ENCODE peak calls at places on chromosomes 5 and 9, in four cellular contexts. One of them, this sample, is unnamed.

GRCh38 chr9:38026021-38026809 is 42.8 kb downstream of the SHB start:
- DNase-seq in uterus: peak; percentile 62
- DNase-seq in endothelial cell: peak; percentile 49
- DNase-seq in lower lobe of right lung: no peak
- DNase-seq in this sample: no peak

GRCh38 chr5:90590-91547 is 1.1 kb upstream of the PLEKHG4B start:
- DNase-seq in uterus: no peak
- DNase-seq in endothelial cell: no peak
- DNase-seq in lower lobe of right lung: no peak
- DNase-seq in this sample: no peak

GRCh38 chr9:128420060-128420650 is 502 bp upstream of the CERCAM start:
- DNase-seq in uterus: peak; percentile 80
- DNase-seq in endothelial cell: peak; percentile 81
- DNase-seq in lower lobe of right lung: peak; percentile 81
- DNase-seq in this sample: peak; percentile 67

GRCh38 chr5:154189256-154189818 is 1.2 kb upstream of the GALNT10 start:
- DNase-seq in uterus: no peak
- DNase-seq in endothelial cell: peak; percentile 23
- DNase-seq in lower lobe of right lung: peak; percentile 59
- DNase-seq in this sample: peak; percentile 38

GRCh38 chr9:89592963-89593775 is 11.6 kb upstream of the GADD45G start:
- DNase-seq in uterus: no peak
- DNase-seq in endothelial cell: peak; percentile 33
- DNase-seq in lower lobe of right lung: no peak
- DNase-seq in this sample: no peak

GRCh38 chr9:115193777-115194176 is 75.8 kb upstream of the TNC start:
- DNase-seq in uterus: no peak
- DNase-seq in endothelial cell: no peak
- DNase-seq in lower lobe of right lung: no peak
- DNase-seq in this sample: no peak

GRCh38 chr5:141017943-141018342 is 33.2 kb upstream of the PCDHB1 start:
- DNase-seq in uterus: no peak
- DNase-seq in endothelial cell: no peak
- DNase-seq in lower lobe of right lung: no peak
- DNase-seq in this sample: no peak

GRCh38 chr5:126877011-126877410 is 100.1 kb downstream of the LMNB1 start:
- DNase-seq in uterus: no peak
- DNase-seq in endothelial cell: no peak
- DNase-seq in lower lobe of right lung: no peak
- DNase-seq in this sample: no peak

GRCh38 chr5:179224741-179225140 is 120.5 kb downstream of the ADAMTS2 start:
- DNase-seq in uterus: peak; percentile 3
- DNase-seq in endothelial cell: no peak
- DNase-seq in lower lobe of right lung: peak; percentile 20
- DNase-seq in this sample: peak; percentile 37

GRCh38 chr9:116837038-116837998 is 150.2 kb downstream of the TRIM32 start:
- DNase-seq in uterus: no peak
- DNase-seq in endothelial cell: no peak
- DNase-seq in lower lobe of right lung: no peak
- DNase-seq in this sample: no peak

GRCh38 chr5:53456366-53456765 is 24.1 kb upstream of the FST start:
- DNase-seq in uterus: no peak
- DNase-seq in endothelial cell: no peak
- DNase-seq in lower lobe of right lung: no peak
- DNase-seq in this sample: no peak

GRCh38 chr5:124963236-124963929 is 216.9 kb upstream of the ZNF608 start:
- DNase-seq in uterus: no peak
- DNase-seq in endothelial cell: no peak
- DNase-seq in lower lobe of right lung: no peak
- DNase-seq in this sample: no peak

GRCh38 chr5:92637247-92637646 is 943.8 kb downstream of the NR2F1-AS1 start:
- DNase-seq in uterus: no peak
- DNase-seq in endothelial cell: no peak
- DNase-seq in lower lobe of right lung: no peak
- DNase-seq in this sample: no peak

GRCh38 chr9:130282000-130282700 is 16.6 kb downstream of the HMCN2 start:
- DNase-seq in uterus: peak; percentile 66
- DNase-seq in endothelial cell: no peak
- DNase-seq in lower lobe of right lung: peak; percentile 41
- DNase-seq in this sample: peak; percentile 79

GRCh38 chr5:149007174-149007573 is 55.7 kb downstream of the SH3TC2 start:
- DNase-seq in uterus: no peak
- DNase-seq in endothelial cell: no peak
- DNase-seq in lower lobe of right lung: no peak
- DNase-seq in this sample: no peak

GRCh38 chr5:54135042-54135441 is 175.3 kb downstream of the ARL15 start:
- DNase-seq in uterus: no peak
- DNase-seq in endothelial cell: no peak
- DNase-seq in lower lobe of right lung: no peak
- DNase-seq in this sample: no peak

GRCh38 chr5:72234265-72234700 is 85.8 kb downstream of the MRPS27 start:
- DNase-seq in uterus: no peak
- DNase-seq in endothelial cell: no peak
- DNase-seq in lower lobe of right lung: no peak
- DNase-seq in this sample: no peak

GRCh38 chr5:109388407-109388806 is 21.4 kb downstream of the PJA2 start:
- DNase-seq in uterus: no peak
- DNase-seq in endothelial cell: no peak
- DNase-seq in lower lobe of right lung: no peak
- DNase-seq in this sample: no peak

This sample was measured in right lobe of liver.